ENCODE peak calls at places on chromosomes 12 and 14, in seven cellular contexts. P, D, A, H, L, C and J are unnamed samples.

GRCh38 chr12:45343269-45344051 is 127.6 kb downstream of the ANO6 start:
- DNase-seq in P (no peak), H (peak), C (no peak), A (no peak), D (peak), L (no peak), J (no peak)

GRCh38 chr12:111443586-111443985 is 37.9 kb downstream of the SH2B3 start:
- DNase-seq in D (no peak), P (peak), A (peak), C (no peak), H (peak), L (no peak), J (no peak)

GRCh38 chr14:70947739-70948138 is 40.5 kb downstream of the PCNX1 start:
- DNase-seq in A (no peak), H (no peak), D (no peak), P (no peak), L (no peak), C (no peak), J (no peak)

GRCh38 chr14:68736519-68736918 is 56.3 kb downstream of the ZFP36L1 start:
- DNase-seq in P (no peak), D (no peak), A (no peak), L (no peak), C (no peak), H (no peak), J (no peak)

GRCh38 chr14:23056257-23056955 is 914 bp downstream of the CDH24 start:
- DNase-seq in L (peak), P (peak), C (peak), H (peak), A (peak), D (peak), J (no peak)

GRCh38 chr14:74575936-74576335 is 36.1 kb downstream of the LTBP2 start:
- DNase-seq in L (no peak), D (no peak), A (no peak), H (no peak), P (no peak), C (no peak), J (no peak)

GRCh38 chr12:85448548-85449139 is 168.6 kb downstream of the ALX1 start:
- DNase-seq in C (no peak), H (no peak), D (no peak), P (no peak), A (no peak), L (no peak), J (no peak)

GRCh38 chr14:106556665-106557289 is 1030.4 kb downstream of the TMEM121 start:
- DNase-seq in P (peak), A (peak), H (peak), D (no peak), C (peak), L (peak), J (no peak)

GRCh38 chr12:2075558-2076195 is 22.9 kb downstream of the CACNA1C start:
- DNase-seq in L (no peak), A (no peak), H (no peak), D (peak), C (no peak), P (no peak), J (no peak)

GRCh38 chr12:6430124-6430989 is 14.4 kb upstream of the CD27 start:
- DNase-seq in A (peak), P (peak), L (peak), H (peak), C (peak), D (peak), J (peak)
- H3K4me3 ChIP-seq in A (peak), P (peak), L (no peak), H (no peak), C (peak), D (peak), J (peak)

GRCh38 chr14:36519431-36520321 is at the start of gene NKX2-1:
- DNase-seq in L (no peak), P (no peak), D (no peak), C (no peak), H (no peak), A (peak), J (no peak)

GRCh38 chr14:36521598-36522345 is 1.7 kb upstream of the NKX2-1 start:
- DNase-seq in P (no peak), A (no peak), H (no peak), C (no peak), L (no peak), D (no peak), J (no peak)

GRCh38 chr14:36518586-36519430 is 1.2 kb downstream of the NKX2-1 start:
- DNase-seq in D (no peak), A (no peak), P (no peak), H (no peak), C (no peak), L (no peak), J (no peak)

GRCh38 chr14:36522347-36522971 is 2.4 kb upstream of the NKX2-1 start:
- DNase-seq in A (no peak), L (no peak), H (no peak), P (no peak), C (no peak), D (no peak), J (no peak)

DNA sequence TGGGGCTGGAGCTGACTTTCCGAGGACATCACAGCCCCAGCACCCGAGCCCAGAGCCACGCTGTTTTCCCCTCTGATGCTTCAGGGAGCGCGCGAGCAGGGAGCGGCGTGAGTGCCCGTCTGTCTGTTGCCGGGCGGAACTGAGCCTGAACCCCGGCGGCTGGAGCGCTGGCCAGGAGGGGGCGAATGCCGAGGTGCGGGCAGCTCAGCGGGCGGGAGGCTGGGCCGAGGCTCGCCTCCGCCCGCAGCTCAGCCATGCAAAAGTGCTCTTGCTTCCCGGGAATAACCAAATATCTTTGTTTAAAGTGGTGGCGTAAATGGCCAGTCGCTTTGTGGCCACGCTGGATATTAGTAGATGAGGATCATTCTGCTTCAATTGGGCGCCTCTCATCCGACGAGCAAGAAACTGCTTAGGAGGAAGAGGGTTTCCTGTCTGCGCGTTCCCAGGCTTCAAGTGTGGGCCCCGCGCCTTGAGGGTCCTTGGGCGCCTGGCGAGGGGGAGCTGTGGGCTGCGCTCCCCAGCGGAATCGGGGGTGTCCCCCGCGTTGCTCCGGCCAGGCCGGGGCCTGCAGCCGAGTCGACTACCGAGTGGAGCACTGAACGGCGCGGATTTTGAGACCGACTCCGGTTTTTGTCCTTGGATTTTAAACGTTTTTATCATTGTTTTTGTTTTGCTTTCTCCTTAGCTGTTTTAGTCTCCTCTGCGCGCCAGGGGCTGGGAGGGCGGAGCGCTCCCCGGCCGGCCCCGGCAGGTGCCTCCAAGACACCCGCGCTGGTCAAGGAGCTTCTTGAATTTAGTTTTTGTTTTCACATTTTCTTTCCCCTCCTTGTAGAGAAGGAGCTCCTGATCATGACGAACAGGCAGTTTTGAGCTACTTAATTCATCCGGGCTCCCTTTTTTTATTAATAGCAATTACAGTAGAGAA is 831 bp upstream of the NKX2-1 start:
- DNase-seq in A (peak), P (no peak), H (no peak), C (no peak), D (no peak), L (peak), J (no peak)
- H3K4me3 ChIP-seq in A (peak), P (no peak), H (peak), C (no peak), D (peak), L (no peak), J (peak)

GRCh38 chr12:68815928-68816800 is 8.2 kb downstream of the MDM2 start:
- DNase-seq in L (no peak), H (no peak), A (no peak), D (no peak), C (no peak), P (no peak), J (no peak)
- H3K4me3 ChIP-seq in L (no peak), H (no peak), A (no peak), D (no peak), C (no peak), P (no peak), J (no peak)

GRCh38 chr12:99418379-99418778 is 229.2 kb upstream of the GARIN6 start:
- DNase-seq in H (no peak), A (no peak), C (no peak), L (no peak), P (peak), D (no peak), J (no peak)
- H3K4me3 ChIP-seq in H (no peak), A (no peak), C (no peak), L (no peak), P (no peak), D (no peak), J (no peak)

GRCh38 chr12:6638305-6638704 is 2.5 kb upstream of the LPAR5 start:
- DNase-seq in C (peak), D (no peak), A (no peak), P (no peak), L (no peak), H (peak), J (no peak)

GRCh38 chr12:6640497-6640896 is 4.7 kb upstream of the LPAR5 start:
- DNase-seq in A (no peak), H (no peak), D (no peak), L (no peak), P (no peak), C (no peak), J (no peak)

GRCh38 chr12:6641131-6641530 is 5.4 kb upstream of the LPAR5 start:
- DNase-seq in C (no peak), P (no peak), A (no peak), L (no peak), D (no peak), H (no peak), J (no peak)

GRCh38 chr12:6635856-6636521 is at the start of gene LPAR5:
- DNase-seq in L (peak), C (no peak), H (peak), P (peak), D (no peak), A (peak), J (no peak)

GRCh38 chr12:6639151-6639773 is 3.5 kb upstream of the LPAR5 start:
- DNase-seq in D (no peak), P (no peak), A (no peak), L (no peak), C (no peak), H (no peak), J (no peak)
- H3K4me3 ChIP-seq in D (no peak), P (no peak), A (no peak), L (no peak), C (no peak), H (no peak), J (no peak)

DNA sequence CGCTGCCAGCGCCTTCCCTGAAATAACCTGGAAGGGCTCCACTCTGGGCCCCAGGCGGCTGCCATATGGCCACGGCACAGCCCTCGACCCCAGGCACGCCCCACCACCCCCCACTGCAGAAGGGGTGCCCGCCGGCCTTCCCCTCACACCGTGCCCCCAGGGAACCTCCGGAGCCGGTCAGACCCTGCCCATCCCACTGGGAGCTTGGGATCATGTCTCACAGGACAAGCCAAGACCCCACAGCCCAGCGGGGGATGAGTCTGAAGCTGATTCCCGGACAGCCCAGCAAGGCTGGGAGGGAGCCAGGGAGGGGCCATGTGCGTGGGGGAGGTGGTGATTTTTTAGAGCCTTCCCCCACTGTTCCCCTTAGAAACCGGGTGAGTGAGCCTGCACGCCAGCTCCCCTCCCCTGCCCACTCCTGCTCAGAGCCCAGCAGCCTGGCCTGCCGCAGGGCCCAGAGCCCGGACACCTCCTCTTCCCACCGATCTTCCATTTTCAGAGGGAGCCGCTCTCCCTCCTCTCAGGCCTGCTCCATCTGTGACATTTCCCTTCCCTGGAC is 1.4 kb downstream of the RIMBP2 start:
- DNase-seq in P (no peak), C (no peak), A (no peak), H (peak), L (no peak), D (no peak), J (no peak)
- H3K4me3 ChIP-seq in P (no peak), C (no peak), A (no peak), H (peak), L (peak), D (peak), J (peak)

DNA sequence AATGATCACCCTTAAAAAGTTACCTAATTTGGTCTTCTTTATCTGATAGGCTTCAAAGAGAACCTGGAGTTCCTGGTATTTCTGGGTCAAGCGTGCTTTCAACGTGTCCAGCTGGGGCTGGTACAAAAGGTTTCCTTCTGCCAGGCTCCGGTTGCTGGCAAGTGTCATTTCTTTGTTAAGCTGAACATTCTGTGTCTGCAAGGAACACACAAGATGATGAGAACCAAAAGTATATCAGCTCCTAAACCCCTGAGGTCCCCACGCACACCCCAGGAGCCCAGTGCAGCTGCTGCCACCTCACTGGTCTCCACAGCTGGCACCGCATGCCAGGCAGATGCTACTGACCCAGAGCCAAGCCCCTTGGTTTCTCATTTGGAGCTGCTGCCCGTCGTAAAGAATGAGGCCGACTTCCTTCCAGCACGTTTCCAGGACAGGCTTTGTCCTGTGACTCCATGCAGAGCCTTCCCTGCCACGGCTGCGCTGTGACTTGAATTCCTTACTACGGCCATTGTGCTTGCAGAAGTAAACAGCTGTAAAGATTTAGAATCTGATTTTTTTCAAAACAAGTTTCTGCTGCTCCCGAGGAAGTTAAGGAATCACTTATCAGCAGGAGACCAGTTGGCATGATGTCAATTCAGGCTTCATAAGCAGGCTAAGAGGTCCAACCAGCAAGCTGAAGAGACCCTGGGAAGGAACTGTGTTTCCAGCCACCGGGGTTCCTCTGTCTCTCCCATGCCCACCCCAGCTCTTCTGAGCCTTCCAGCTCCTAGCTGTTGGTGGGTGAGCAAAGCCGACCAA is 24.9 kb downstream of the VPS37B start:
- DNase-seq in D (no peak), P (no peak), A (no peak), L (no peak), C (no peak), H (peak), J (no peak)
- H3K4me3 ChIP-seq in D (peak), P (peak), A (no peak), L (peak), C (peak), H (peak), J (peak)